ENCODE peak calls at places on chromosome 4, in ten cellular contexts. Y, T, P, J, W, D, R, S, C and I are unnamed samples.

GRCh38 chr4:97953171-97953570 is 190.1 kb downstream of the STPG2 start:
- DNase-seq in Y (no peak), T (no peak), P (no peak), J (no peak), W (no peak), D (no peak), R (no peak), S (no peak), C (no peak), I (no peak)

GRCh38 chr4:61003301-61003700 is 196.8 kb upstream of the ADGRL3 start:
- DNase-seq in Y (no peak), T (no peak), P (peak), J (no peak), W (no peak), D (no peak), R (no peak), S (no peak), C (no peak), I (no peak)

GRCh38 chr4:53908661-53909078 is 155.7 kb downstream of the CHIC2 start:
- DNase-seq in Y (peak), T (peak), P (peak), J (peak), W (no peak), D (no peak), R (peak), S (peak), C (peak), I (peak)

GRCh38 chr4:183443609-183444148 is 757 bp upstream of the CDKN2AIP start:
- DNase-seq in Y (peak), T (peak), P (no peak), J (no peak), W (no peak), D (no peak), R (no peak), S (no peak), C (peak), I (no peak)

GRCh38 chr4:26619784-26620183 is 35.9 kb downstream of the TBC1D19 start:
- DNase-seq in Y (no peak), T (no peak), P (peak), J (no peak), W (no peak), D (no peak), R (no peak), S (no peak), C (peak), I (peak)

GRCh38 chr4:36267491-36268254 is 13.7 kb upstream of the DTHD1 start:
- DNase-seq in Y (no peak), T (no peak), P (no peak), J (no peak), W (no peak), D (no peak), R (peak), S (no peak), C (no peak), I (no peak)

GRCh38 chr4:108881190-108881589 is 118.3 kb upstream of the ETNPPL start:
- DNase-seq in Y (no peak), T (no peak), P (peak), J (no peak), W (no peak), D (no peak), R (peak), S (no peak), C (peak), I (peak)

GRCh38 chr4:173924561-173924960 is 358.9 kb downstream of the FBXO8 start:
- DNase-seq in Y (no peak), T (no peak), P (no peak), J (no peak), W (no peak), D (no peak), R (no peak), S (no peak), C (no peak), I (peak)

GRCh38 chr4:19729873-19730735 is 521.6 kb upstream of the SLIT2 start:
- DNase-seq in Y (no peak), T (no peak), P (peak), J (no peak), W (no peak), D (no peak), R (no peak), S (no peak), C (peak), I (no peak)